ENCODE peak calls at places on chromosomes 4 and X, in five cellular contexts. R is hippocampal formation, Q is upper lobe of right lung, K is fibroblast of mammary gland, I is globus pallidus. U is an unnamed sample.
A peak's percentile ranks its signal among the peaks of the same experiment; 100 is the strongest.

GRCh38 chrX:106905064-106905708 is 2.0 kb upstream of the RIPPLY1 start:
- DNase-seq in K (no peak), Q (no peak), I (no peak), R (no peak), U (peak; percentile 32)

GRCh38 chrX:40891798-40892197 is 156.5 kb upstream of the MED14 start:
- DNase-seq in I (no peak), K (no peak), R (no peak), Q (no peak), U (no peak)

GRCh38 chr4:182492456-182492855 is 249.3 kb downstream of the TENM3 start:
- DNase-seq in Q (no peak), I (no peak), R (no peak), K (peak; percentile 72), U (no peak)

GRCh38 chrX:39821011-39821708 is 276.6 kb downstream of the BCOR start:
- DNase-seq in I (no peak), K (peak; percentile 33), R (no peak), Q (no peak), U (peak; percentile 4)

GRCh38 chrX:91434351-91435168 is at the start of gene PABPC5:
- DNase-seq in K (peak; percentile 84), R (peak; percentile 53), Q (peak; percentile 68), I (peak; percentile 80), U (no peak)

GRCh38 chr4:122898370-122899150 is 23.8 kb downstream of the NUDT6 start:
- DNase-seq in I (peak; percentile 29), Q (no peak), R (no peak), K (peak; percentile 91), U (peak; percentile 88)

GRCh38 chrX:39073131-39073530 is 271.9 kb downstream of the MID1IP1 start:
- DNase-seq in Q (no peak), I (no peak), R (no peak), K (no peak), U (no peak)

GRCh38 chr4:88318751-88319350 is 34.5 kb upstream of the PPM1K start:
- DNase-seq in Q (no peak), I (no peak), R (no peak), K (no peak), U (no peak)

GRCh38 chr4:55355555-55355954 is 9.5 kb downstream of the SRD5A3 start:
- DNase-seq in Q (no peak), I (no peak), K (no peak), R (no peak), U (no peak)

GRCh38 chrX:48467331-48467761 is 2.7 kb downstream of the SLC38A5 start:
- DNase-seq in R (no peak), I (no peak), K (no peak), Q (no peak), U (no peak)

GRCh38 chrX:34778961-34779360 is 121.9 kb upstream of the TMEM47 start:
- DNase-seq in R (no peak), K (peak; percentile 76), I (no peak), Q (no peak), U (no peak)

GRCh38 chr4:17153572-17153971 is 255.1 kb upstream of the LDB2 start:
- DNase-seq in K (peak; percentile 26), Q (no peak), R (no peak), I (no peak), U (no peak)

GRCh38 chr4:87566276-87566675 is 37.1 kb upstream of the SPARCL1 start:
- DNase-seq in K (no peak), I (no peak), R (no peak), Q (no peak), U (no peak)

GRCh38 chr4:102586644-102587021 is 85.5 kb downstream of the NFKB1 start:
- DNase-seq in K (no peak), I (no peak), Q (no peak), R (no peak), U (no peak)

GRCh38 chr4:22850630-22851029 is 157.9 kb downstream of the GBA3 start:
- DNase-seq in K (no peak), Q (no peak), I (no peak), R (no peak), U (no peak)

GRCh38 chr4:124851741-124852140 is 139.2 kb upstream of the ANKRD50 start:
- DNase-seq in R (no peak), K (no peak), I (no peak), Q (no peak), U (no peak)

GRCh38 chr4:31390849-31391248 is 670.7 kb downstream of the PCDH7 start:
- DNase-seq in K (no peak), Q (no peak), I (no peak), R (no peak), U (no peak)

GRCh38 chr4:82515705-82516104 is 46.1 kb downstream of the TMEM150C start:
- DNase-seq in I (peak; percentile 95), R (peak; percentile 88), K (peak; percentile 78), Q (no peak), U (no peak)

GRCh38 chrX:41118156-41118555 is 32.9 kb downstream of the USP9X start:
- DNase-seq in R (no peak), Q (no peak), K (no peak), I (no peak), U (no peak)

GRCh38 chrX:118577041-118577440 is 81.4 kb downstream of the DOCK11 start:
- DNase-seq in I (no peak), R (no peak), K (no peak), Q (peak; percentile 73), U (no peak)

GRCh38 chrX:153970398-153971123 is 1.1 kb downstream of the HCFC1 start:
- DNase-seq in K (peak; percentile 79), Q (no peak), I (peak; percentile 78), R (peak; percentile 70), U (no peak)

GRCh38 chr4:17197070-17197469 is 298.6 kb upstream of the LDB2 start:
- DNase-seq in Q (no peak), I (peak; percentile 21), R (no peak), K (no peak), U (no peak)

GRCh38 chr4:32148120-32148666 is 1428.0 kb downstream of the PCDH7 start:
- DNase-seq in I (peak; percentile 12), R (peak; percentile 22), K (peak; percentile 14), Q (no peak), U (no peak)

GRCh38 chr4:13917010-13917409 is 289.5 kb upstream of the BOD1L1 start:
- DNase-seq in R (no peak), K (peak; percentile 97), I (no peak), Q (no peak), U (no peak)

GRCh38 chr4:80336582-80336981 is 1.1 kb downstream of the CFAP299 start:
- DNase-seq in I (no peak), R (no peak), Q (peak; percentile 51), K (peak; percentile 42), U (peak; percentile 24)

GRCh38 chrX:71098951-71099506 is 3.4 kb downstream of the FOXO4 start:
- DNase-seq in R (no peak), Q (no peak), K (no peak), I (no peak), U (no peak)

GRCh38 chr4:116512552-116512951 is 572.8 kb downstream of the TRAM1L1 start:
- DNase-seq in R (no peak), I (no peak), Q (no peak), K (no peak), U (no peak)

U was measured in LoVo.